ENCODE peak calls at places on chromosomes 3 and 15, in seven cellular contexts. One of them, this sample, is unnamed.

GRCh38 chr3:168802761-168803160 is 707.0 kb upstream of the GOLIM4 start:
- DNase-seq in naive thymus-derived CD8-positive, alpha-beta T cell: no peak
- DNase-seq in HT1080: no peak
- DNase-seq in tibial artery: no peak
- DNase-seq in HS-27A: no peak
- DNase-seq in activated CD8-positive, alpha-beta T cell treated with anti-CD3 and anti-CD28 coated beads, Interleukin-2, amount 10 ng/mL, durations not matched to agents 7 days and 5 days: no peak
- DNase-seq in aorta: no peak
- DNase-seq in this sample: no peak

GRCh38 chr3:146818301-146818700 is 213.2 kb upstream of the PLSCR5 start:
- DNase-seq in naive thymus-derived CD8-positive, alpha-beta T cell: no peak
- DNase-seq in aorta: no peak
- DNase-seq in HT1080: no peak
- DNase-seq in HS-27A: no peak
- DNase-seq in tibial artery: no peak
- DNase-seq in activated CD8-positive, alpha-beta T cell treated with anti-CD3 and anti-CD28 coated beads, Interleukin-2, amount 10 ng/mL, durations not matched to agents 7 days and 5 days: no peak
- DNase-seq in this sample: no peak

GRCh38 chr3:72234394-72234793 is 449.4 kb upstream of the PROK2 start:
- DNase-seq in HT1080: no peak
- DNase-seq in tibial artery: peak
- DNase-seq in aorta: peak
- DNase-seq in HS-27A: no peak
- DNase-seq in activated CD8-positive, alpha-beta T cell treated with anti-CD3 and anti-CD28 coated beads, Interleukin-2, amount 10 ng/mL, durations not matched to agents 7 days and 5 days: no peak
- DNase-seq in naive thymus-derived CD8-positive, alpha-beta T cell: no peak
- DNase-seq in this sample: no peak

GRCh38 chr3:149460123-149460522 is 14.4 kb upstream of the TM4SF4 start:
- DNase-seq in tibial artery: peak
- DNase-seq in naive thymus-derived CD8-positive, alpha-beta T cell: no peak
- DNase-seq in aorta: peak
- DNase-seq in HS-27A: no peak
- DNase-seq in HT1080: no peak
- DNase-seq in activated CD8-positive, alpha-beta T cell treated with anti-CD3 and anti-CD28 coated beads, Interleukin-2, amount 10 ng/mL, durations not matched to agents 7 days and 5 days: no peak
- DNase-seq in this sample: no peak

GRCh38 chr15:49288411-49288810 is 118.4 kb downstream of the GALK2 start:
- DNase-seq in tibial artery: no peak
- DNase-seq in aorta: no peak
- DNase-seq in activated CD8-positive, alpha-beta T cell treated with anti-CD3 and anti-CD28 coated beads, Interleukin-2, amount 10 ng/mL, durations not matched to agents 7 days and 5 days: no peak
- DNase-seq in HT1080: no peak
- DNase-seq in naive thymus-derived CD8-positive, alpha-beta T cell: no peak
- DNase-seq in HS-27A: no peak
- DNase-seq in this sample: no peak

GRCh38 chr15:80818996-80819395 is 39.8 kb downstream of the CEMIP start:
- DNase-seq in activated CD8-positive, alpha-beta T cell treated with anti-CD3 and anti-CD28 coated beads, Interleukin-2, amount 10 ng/mL, durations not matched to agents 7 days and 5 days: no peak
- DNase-seq in HT1080: peak
- DNase-seq in aorta: no peak
- DNase-seq in naive thymus-derived CD8-positive, alpha-beta T cell: no peak
- DNase-seq in tibial artery: no peak
- DNase-seq in HS-27A: no peak
- DNase-seq in this sample: no peak

GRCh38 chr15:50256188-50257041 is 9.1 kb downstream of the HDC start:
- DNase-seq in HS-27A: peak
- DNase-seq in tibial artery: no peak
- DNase-seq in HT1080: peak
- DNase-seq in naive thymus-derived CD8-positive, alpha-beta T cell: no peak
- DNase-seq in activated CD8-positive, alpha-beta T cell treated with anti-CD3 and anti-CD28 coated beads, Interleukin-2, amount 10 ng/mL, durations not matched to agents 7 days and 5 days: peak
- DNase-seq in aorta: no peak
- DNase-seq in this sample: no peak

GRCh38 chr15:86608461-86608860 is 528.8 kb downstream of the AGBL1 start:
- DNase-seq in aorta: no peak
- DNase-seq in tibial artery: no peak
- DNase-seq in activated CD8-positive, alpha-beta T cell treated with anti-CD3 and anti-CD28 coated beads, Interleukin-2, amount 10 ng/mL, durations not matched to agents 7 days and 5 days: no peak
- DNase-seq in naive thymus-derived CD8-positive, alpha-beta T cell: no peak
- DNase-seq in HS-27A: no peak
- DNase-seq in HT1080: peak
- DNase-seq in this sample: no peak

GRCh38 chr3:170368921-170369320 is 11.4 kb downstream of the SKIL start:
- DNase-seq in HS-27A: no peak
- DNase-seq in tibial artery: no peak
- DNase-seq in naive thymus-derived CD8-positive, alpha-beta T cell: no peak
- DNase-seq in aorta: no peak
- DNase-seq in activated CD8-positive, alpha-beta T cell treated with anti-CD3 and anti-CD28 coated beads, Interleukin-2, amount 10 ng/mL, durations not matched to agents 7 days and 5 days: no peak
- DNase-seq in HT1080: no peak
- DNase-seq in this sample: no peak

GRCh38 chr15:98983333-98983732 is 24.3 kb downstream of the PGPEP1L start:
- DNase-seq in tibial artery: peak
- DNase-seq in HT1080: peak
- DNase-seq in naive thymus-derived CD8-positive, alpha-beta T cell: no peak
- DNase-seq in aorta: peak
- DNase-seq in activated CD8-positive, alpha-beta T cell treated with anti-CD3 and anti-CD28 coated beads, Interleukin-2, amount 10 ng/mL, durations not matched to agents 7 days and 5 days: no peak
- DNase-seq in HS-27A: peak
- DNase-seq in this sample: no peak

GRCh38 chr3:46517782-46518181 is 20.0 kb downstream of the RTP3 start:
- DNase-seq in activated CD8-positive, alpha-beta T cell treated with anti-CD3 and anti-CD28 coated beads, Interleukin-2, amount 10 ng/mL, durations not matched to agents 7 days and 5 days: no peak
- DNase-seq in HT1080: no peak
- DNase-seq in tibial artery: no peak
- DNase-seq in aorta: no peak
- DNase-seq in naive thymus-derived CD8-positive, alpha-beta T cell: no peak
- DNase-seq in HS-27A: no peak
- DNase-seq in this sample: no peak

GRCh38 chr3:119360046-119360445 is 65.9 kb downstream of the ARHGAP31 start:
- DNase-seq in aorta: no peak
- DNase-seq in naive thymus-derived CD8-positive, alpha-beta T cell: no peak
- DNase-seq in HS-27A: no peak
- DNase-seq in activated CD8-positive, alpha-beta T cell treated with anti-CD3 and anti-CD28 coated beads, Interleukin-2, amount 10 ng/mL, durations not matched to agents 7 days and 5 days: no peak
- DNase-seq in tibial artery: no peak
- DNase-seq in HT1080: no peak
- DNase-seq in this sample: no peak